ENCODE peak calls at places on chromosomes 5 and 9, in four cellular contexts. One of them, this sample, is unnamed.

GRCh38 chr5:10406636-10407035 is 35.0 kb upstream of the ROPN1L start:
- DNase-seq in K562: no peak
- DNase-seq in HL-60: no peak
- DNase-seq in GM12878: no peak
- DNase-seq in this sample: no peak

GRCh38 chr9:107174441-107174840 is 108.6 kb upstream of the RAD23B start:
- DNase-seq in GM12878: no peak
- DNase-seq in HL-60: no peak
- DNase-seq in K562: no peak
- DNase-seq in this sample: no peak

GRCh38 chr5:54930736-54931135 is 54.7 kb downstream of the ESM1 start:
- DNase-seq in GM12878: no peak
- DNase-seq in HL-60: no peak
- DNase-seq in K562: no peak
- DNase-seq in this sample: no peak

GRCh38 chr9:5388026-5388806 is 48.5 kb upstream of the RLN1 start:
- DNase-seq in GM12878: no peak
- DNase-seq in K562: no peak
- DNase-seq in HL-60: peak
- DNase-seq in this sample: no peak

GRCh38 chr5:1930880-1931589 is 48.3 kb upstream of the IRX4 start:
- DNase-seq in K562: no peak
- DNase-seq in GM12878: no peak
- DNase-seq in HL-60: no peak
- DNase-seq in this sample: no peak

GRCh38 chr9:81613002-81613750 is 76.2 kb downstream of the TLE1 start:
- DNase-seq in HL-60: no peak
- DNase-seq in K562: no peak
- DNase-seq in GM12878: no peak
- DNase-seq in this sample: no peak

GRCh38 chr9:90060256-90060655 is 455.4 kb downstream of the GADD45G start:
- DNase-seq in GM12878: no peak
- DNase-seq in HL-60: no peak
- DNase-seq in K562: no peak
- DNase-seq in this sample: no peak

GRCh38 chr9:98584059-98584458 is 124.7 kb downstream of the GABBR2 start:
- DNase-seq in HL-60: no peak
- DNase-seq in K562: peak
- DNase-seq in GM12878: peak
- DNase-seq in this sample: no peak

GRCh38 chr9:125913551-125913950 is 166.4 kb downstream of the PBX3 start:
- DNase-seq in HL-60: no peak
- DNase-seq in K562: no peak
- DNase-seq in GM12878: no peak
- DNase-seq in this sample: no peak

GRCh38 chr9:130182090-130182909 is 10.1 kb downstream of the NCS1 start:
- DNase-seq in K562: no peak
- DNase-seq in GM12878: no peak
- DNase-seq in HL-60: no peak
- DNase-seq in this sample: no peak

GRCh38 chr5:164742025-164742424 is 1236.6 kb downstream of the MAT2B start:
- DNase-seq in K562: no peak
- DNase-seq in GM12878: peak
- DNase-seq in HL-60: no peak
- DNase-seq in this sample: no peak

GRCh38 chr9:134544388-134545212 is 97.0 kb upstream of the COL5A1 start:
- DNase-seq in GM12878: no peak
- DNase-seq in K562: no peak
- DNase-seq in HL-60: no peak
- DNase-seq in this sample: no peak

GRCh38 chr9:36861528-36862205 is 172.4 kb downstream of the PAX5 start:
- DNase-seq in HL-60: no peak
- DNase-seq in GM12878: no peak
- DNase-seq in K562: no peak
- DNase-seq in this sample: no peak
- TF ChIP-seq SPI1 in HL-60: no peak
- TF ChIP-seq SPI1 in GM12878: no peak
- TF ChIP-seq SPI1 in K562: no peak
- TF ChIP-seq SPI1 in this sample: no peak

GRCh38 chr9:88387733-88388202 is 476 bp upstream of the SPIN1 start:
- DNase-seq in HL-60: peak
- DNase-seq in K562: peak
- DNase-seq in GM12878: no peak
- DNase-seq in this sample: no peak
- TF ChIP-seq POLR2AphosphoS5 in HL-60: no peak
- TF ChIP-seq POLR2AphosphoS5 in K562: no peak
- TF ChIP-seq POLR2AphosphoS5 in GM12878: no peak
- TF ChIP-seq POLR2AphosphoS5 in this sample: no peak

GRCh38 chr5:170863646-170864045 is 1.8 kb downstream of the RANBP17 start:
- DNase-seq in GM12878: no peak
- DNase-seq in HL-60: no peak
- DNase-seq in K562: no peak
- DNase-seq in this sample: no peak
- TF ChIP-seq SPI1 in GM12878: no peak
- TF ChIP-seq SPI1 in HL-60: no peak
- TF ChIP-seq SPI1 in K562: no peak
- TF ChIP-seq SPI1 in this sample: no peak

DNA sequence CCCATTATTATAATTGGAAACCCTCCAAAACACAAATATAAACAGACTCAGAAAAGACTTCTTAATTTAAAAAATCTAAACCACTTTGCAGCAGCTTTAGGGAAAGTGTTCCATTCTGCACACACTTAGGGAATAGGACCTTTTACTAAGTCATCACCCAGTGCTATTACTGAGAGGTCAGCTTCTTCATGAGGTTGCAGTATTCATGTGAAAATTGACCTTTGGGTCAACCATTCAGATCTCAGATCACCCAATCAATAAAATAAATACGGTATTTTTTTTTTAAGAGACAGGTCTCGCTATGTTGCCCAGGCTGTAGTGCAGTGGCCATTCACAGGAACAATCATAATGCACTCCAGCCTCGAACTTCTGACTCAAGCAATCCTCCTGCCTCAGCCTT is 21.8 kb downstream of the NR6A1 start:
- DNase-seq in GM12878: no peak
- DNase-seq in K562: no peak
- DNase-seq in HL-60: no peak
- DNase-seq in this sample: no peak
- TF ChIP-seq POLR2AphosphoS5 in GM12878: no peak
- TF ChIP-seq POLR2AphosphoS5 in K562: no peak
- TF ChIP-seq POLR2AphosphoS5 in HL-60: no peak
- TF ChIP-seq POLR2AphosphoS5 in this sample: no peak

GRCh38 chr9:127684576-127684975 is 22.2 kb upstream of the CFAP157 start:
- DNase-seq in HL-60: no peak
- DNase-seq in GM12878: no peak
- DNase-seq in K562: no peak
- DNase-seq in this sample: no peak
- TF ChIP-seq SPI1 in HL-60: no peak
- TF ChIP-seq SPI1 in GM12878: no peak
- TF ChIP-seq SPI1 in K562: no peak
- TF ChIP-seq SPI1 in this sample: no peak

This sample was measured in GM12891.